ENCODE peak calls at places on chromosomes 2 and 18, in eight cellular contexts. P is tibial nerve, Y is ovary, M is activated B cell treated with CpG ODN at 0.5 μM for 24 hours, I is HCT116, V is lung, H is upper lobe of right lung, C is cardiac muscle cell. Q is an unnamed sample.

GRCh38 chr2:40120021-40120420 is 331.9 kb downstream of the SLC8A1 start:
- DNase-seq in P (no peak), Y (no peak), M (no peak), I (no peak), V (no peak), H (no peak), C (no peak), Q (no peak)

GRCh38 chr2:57330447-57330846 is 716.2 kb upstream of the VRK2 start:
- DNase-seq in P (no peak), Y (no peak), M (no peak), I (no peak), V (no peak), H (no peak), C (peak; percentile 7), Q (no peak)

GRCh38 chr18:58615150-58616132 is 13.4 kb downstream of the ALPK2 start:
- DNase-seq in P (no peak), Y (no peak), M (no peak), I (no peak), V (no peak), H (no peak), C (no peak), Q (peak; percentile 67)

GRCh38 chr18:11963991-11964484 is 17.3 kb upstream of the IMPA2 start:
- DNase-seq in P (no peak), Y (no peak), M (no peak), I (no peak), V (no peak), H (no peak), C (no peak), Q (no peak)

GRCh38 chr18:58520964-58521363 is 107.9 kb downstream of the ALPK2 start:
- DNase-seq in P (no peak), Y (no peak), M (no peak), I (no peak), V (no peak), H (no peak), C (no peak), Q (peak; percentile 67)

GRCh38 chr2:70789304-70790078 is 952 bp downstream of the FIGLA start:
- DNase-seq in P (peak; percentile 57), Y (peak; percentile 22), M (peak; percentile 31), I (peak; percentile 46), V (peak; percentile 63), H (peak; percentile 82), C (peak; percentile 84), Q (peak; percentile 61)

GRCh38 chr18:13797157-13797611 is 26.8 kb upstream of the MC5R start:
- DNase-seq in P (no peak), Y (no peak), M (no peak), I (no peak), V (no peak), H (no peak), C (no peak), Q (no peak)

GRCh38 chr2:24492283-24493272 is 1.5 kb downstream of the NCOA1 start:
- DNase-seq in P (peak; percentile 41), Y (no peak), M (no peak), I (no peak), V (peak; percentile 32), H (no peak), C (no peak), Q (no peak)

GRCh38 chr2:6921321-6921922 is 4.2 kb downstream of the RNF144A start:
- DNase-seq in P (no peak), Y (no peak), M (no peak), I (no peak), V (no peak), H (no peak), C (peak; percentile 48), Q (no peak)

DNA sequence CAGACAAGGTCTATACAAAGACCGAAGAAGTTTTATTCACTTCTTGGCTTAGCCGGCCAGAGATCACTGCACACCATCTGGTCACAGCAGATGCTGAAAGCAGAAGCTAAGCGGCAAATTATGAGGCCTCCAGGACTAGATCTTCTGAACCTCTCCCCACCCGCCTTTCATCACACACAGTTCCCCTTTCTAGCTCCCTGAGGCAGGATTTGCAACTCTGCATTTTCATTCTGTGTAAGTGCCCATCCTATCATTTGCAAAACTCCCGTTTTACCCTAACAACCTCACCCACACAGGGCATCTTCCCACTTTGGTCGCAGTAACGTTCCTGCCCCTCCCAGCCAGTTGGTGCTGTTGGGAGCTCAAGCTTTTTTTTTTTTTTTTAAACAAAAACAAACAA is 3.1 kb upstream of the MOB1A start:
- DNase-seq in P (peak; percentile 34), Y (no peak), M (peak; percentile 44), I (no peak), V (peak; percentile 63), H (no peak), C (no peak), Q (peak; percentile 86)
- TF ChIP-seq CTCF in P (no peak), Y (no peak), M (no peak), I (no peak), V (no peak), H (no peak), C (no peak), Q (no peak)

GRCh38 chr2:237167934-237168333 is 82.2 kb downstream of the COPS8 start:
- DNase-seq in P (no peak), Y (no peak), M (no peak), I (no peak), V (no peak), H (no peak), C (no peak), Q (no peak)

GRCh38 chr2:237162959-237163358 is 77.3 kb downstream of the COPS8 start:
- DNase-seq in P (no peak), Y (no peak), M (no peak), I (no peak), V (no peak), H (no peak), C (no peak), Q (no peak)

GRCh38 chr2:237164474-237165047 is 78.9 kb downstream of the COPS8 start:
- DNase-seq in P (no peak), Y (no peak), M (no peak), I (no peak), V (no peak), H (no peak), C (no peak), Q (no peak)

GRCh38 chr2:237167038-237167437 is 81.3 kb downstream of the COPS8 start:
- DNase-seq in P (no peak), Y (no peak), M (no peak), I (no peak), V (no peak), H (no peak), C (no peak), Q (no peak)

GRCh38 chr2:237165405-237166276 is 80.0 kb downstream of the COPS8 start:
- DNase-seq in P (peak; percentile 3), Y (no peak), M (no peak), I (peak; percentile 35), V (no peak), H (no peak), C (peak; percentile 54), Q (no peak)
- TF ChIP-seq CTCF in P (no peak), Y (no peak), M (no peak), I (peak; percentile 80), V (peak; percentile 17), H (peak; percentile 45), C (peak; percentile 72), Q (peak; percentile 19)

GRCh38 chr18:42736074-42736473 is 379.4 kb downstream of the RIT2 start:
- DNase-seq in P (no peak), Y (no peak), M (no peak), I (no peak), V (no peak), H (no peak), C (no peak), Q (no peak)

GRCh38 chr18:42734520-42734919 is 381.0 kb downstream of the RIT2 start:
- DNase-seq in P (no peak), Y (no peak), M (no peak), I (no peak), V (no peak), H (no peak), C (no peak), Q (no peak)

GRCh38 chr18:42730272-42730671 is 385.2 kb downstream of the RIT2 start:
- DNase-seq in P (no peak), Y (no peak), M (no peak), I (no peak), V (no peak), H (no peak), C (no peak), Q (no peak)
- TF ChIP-seq CTCF in P (no peak), Y (no peak), M (no peak), I (no peak), V (no peak), H (peak; percentile 8), C (no peak), Q (no peak)

GRCh38 chr2:72198532-72199241 is 51.0 kb upstream of the CYP26B1 start:
- DNase-seq in P (no peak), Y (no peak), M (no peak), I (no peak), V (no peak), H (no peak), C (no peak), Q (no peak)
- TF ChIP-seq CTCF in P (no peak), Y (no peak), M (no peak), I (peak; percentile 13), V (no peak), H (no peak), C (peak; percentile 36), Q (no peak)